ENCODE peak calls at places on chromosomes 13 and 19, in seven cellular contexts. V is WERI-Rb-1, U is SHP77, S is ecto neural progenitor cell, P is NCI-H2029, Z is hypothalamus, G is KG1. N is an unnamed sample.

GRCh38 chr13:49071341-49071937 is 95.7 kb downstream of the FNDC3A start:
- DNase-seq in G (no peak), Z (no peak), U (no peak), V (no peak), P (no peak), S (no peak), N (no peak)

GRCh38 chr13:62320129-62320724 is 904.6 kb upstream of the PCDH20 start:
- DNase-seq in V (no peak), U (peak; percentile 5), P (peak; percentile 0), G (no peak), S (no peak), Z (no peak), N (peak; percentile 60)

GRCh38 chr19:15717781-15718180 is 10.0 kb upstream of the OR10H2 start:
- DNase-seq in Z (no peak), S (no peak), U (no peak), V (no peak), G (no peak), P (no peak), N (no peak)

GRCh38 chr19:3770136-3771032 is 1.6 kb downstream of the RAX2 start:
- DNase-seq in G (no peak), V (peak; percentile 70), S (no peak), Z (no peak), U (no peak), P (no peak), N (no peak)

GRCh38 chr13:96822900-96823299 is 171.4 kb downstream of the OXGR1 start:
- DNase-seq in V (peak; percentile 66), U (peak; percentile 86), G (no peak), S (peak; percentile 58), Z (no peak), P (no peak), N (peak; percentile 10)

GRCh38 chr13:35814573-35814972 is 316.6 kb downstream of the DCLK1 start:
- DNase-seq in Z (no peak), U (no peak), G (no peak), P (no peak), S (no peak), V (no peak), N (no peak)

GRCh38 chr13:100658363-100658762 is 16.2 kb downstream of the TMTC4 start:
- DNase-seq in Z (no peak), P (no peak), U (no peak), S (no peak), V (no peak), G (peak; percentile 25), N (no peak)

GRCh38 chr13:24217601-24218281 is 57.2 kb downstream of the SPATA13 start:
- DNase-seq in S (no peak), G (no peak), V (no peak), P (peak; percentile 38), Z (no peak), U (no peak), N (no peak)

GRCh38 chr19:40523322-40524047 is 53.2 kb upstream of the SHKBP1 start:
- DNase-seq in P (peak; percentile 67), S (peak; percentile 83), V (peak; percentile 83), G (peak; percentile 8), U (peak; percentile 84), Z (no peak), N (no peak)

GRCh38 chr19:2048104-2048958 is 2.7 kb downstream of the MKNK2 start:
- DNase-seq in U (no peak), S (no peak), P (no peak), G (no peak), V (no peak), Z (no peak), N (no peak)

GRCh38 chr19:45163751-45164150 is 3.0 kb upstream of the NKPD1 start:
- DNase-seq in Z (no peak), G (no peak), V (no peak), U (no peak), S (no peak), P (no peak), N (no peak)

GRCh38 chr19:3250675-3251074 is 26.2 kb downstream of the CELF5 start:
- DNase-seq in G (no peak), V (peak; percentile 42), Z (no peak), S (no peak), P (no peak), U (peak; percentile 15), N (no peak)

N was measured in LNCaP clone FGC.